ENCODE peak calls at places on chromosomes 12 and 14, in eight cellular contexts. P is psoas muscle; A is activated T-cell treated with anti-CD3 and anti-CD28 coated beads, Interleukin-2, amount 50 U/mL, for 4 hours; V is T-helper 1 cell; E is OCI-LY7; M is Ammon's horn; T is sciatic nerve; S is COR-L47. Y is an unnamed sample.

GRCh38 chr12:88577537-88577936 is 2.7 kb downstream of the KITLG start:
- DNase-seq in T (no peak), P (no peak), S (peak), E (no peak), M (no peak), A (no peak), V (no peak), Y (peak)

GRCh38 chr14:100192250-100192671 is 32.8 kb upstream of the DEGS2 start:
- DNase-seq in S (no peak), T (peak), P (peak), V (no peak), M (no peak), E (no peak), A (no peak), Y (no peak)

GRCh38 chr12:15650399-15651128 is 138.6 kb downstream of the EPS8 start:
- DNase-seq in T (no peak), S (no peak), E (no peak), P (no peak), M (no peak), A (no peak), V (no peak), Y (no peak)

GRCh38 chr12:132429932-132430643 is 59.9 kb upstream of the FBRSL1 start:
- DNase-seq in A (peak), E (peak), M (no peak), S (peak), V (peak), P (no peak), T (no peak), Y (no peak)

GRCh38 chr12:51449569-51450246 is 25.1 kb downstream of the SLC4A8 start:
- DNase-seq in M (no peak), V (no peak), P (no peak), S (no peak), E (no peak), T (no peak), A (no peak), Y (peak)

GRCh38 chr12:113259499-113259953 is 38.3 kb downstream of the TPCN1 start:
- DNase-seq in V (no peak), T (peak), A (no peak), E (no peak), P (peak), M (peak), S (peak), Y (no peak)

GRCh38 chr14:87014854-87015253 is 978.1 kb downstream of the GALC start:
- DNase-seq in V (no peak), S (no peak), E (no peak), P (no peak), T (no peak), A (no peak), M (no peak), Y (no peak)

GRCh38 chr12:115519887-115520286 is 757.6 kb downstream of the MED13L start:
- DNase-seq in T (no peak), V (no peak), M (no peak), A (no peak), S (no peak), P (no peak), E (no peak), Y (no peak)

GRCh38 chr14:106790189-106791036 is 1264.0 kb downstream of the TMEM121 start:
- DNase-seq in T (no peak), E (peak), A (peak), M (peak), S (peak), P (peak), V (peak), Y (peak)

GRCh38 chr14:71933026-71933587 is 878 bp downstream of the RGS6 start:
- DNase-seq in T (no peak), V (no peak), M (peak), S (no peak), E (no peak), A (no peak), P (no peak), Y (peak)

GRCh38 chr14:56996721-56997399 is 186.6 kb upstream of the OTX2 start:
- DNase-seq in P (no peak), M (no peak), V (no peak), S (no peak), A (no peak), T (no peak), E (no peak), Y (no peak)

GRCh38 chr14:101636081-101636560 is 74.8 kb downstream of the DIO3 start:
- DNase-seq in T (no peak), E (no peak), A (no peak), P (no peak), M (no peak), S (no peak), V (no peak), Y (peak)

GRCh38 chr14:65251213-65251612 is 148.9 kb upstream of the MAX start:
- DNase-seq in A (no peak), T (no peak), S (no peak), P (no peak), V (no peak), E (no peak), M (no peak), Y (peak)

GRCh38 chr14:63383776-63384367 is 65.1 kb upstream of the GPHB5 start:
- DNase-seq in S (no peak), M (no peak), P (no peak), V (no peak), A (no peak), E (peak), T (no peak), Y (no peak)

GRCh38 chr12:119258149-119258548 is 76.4 kb upstream of the CCDC60 start:
- DNase-seq in E (no peak), P (no peak), M (no peak), A (no peak), S (peak), V (no peak), T (no peak), Y (no peak)

GRCh38 chr14:57302883-57303282 is 34.1 kb downstream of the AP5M1 start:
- DNase-seq in S (no peak), E (no peak), P (no peak), T (no peak), V (no peak), A (no peak), M (no peak), Y (peak)

GRCh38 chr12:41190360-41190759 is 2.2 kb downstream of the PDZRN4 start:
- DNase-seq in P (no peak), A (no peak), M (peak), V (no peak), T (no peak), E (no peak), S (peak), Y (peak)

GRCh38 chr14:69928111-69928523 is 48.9 kb downstream of the SMOC1 start:
- DNase-seq in T (no peak), A (no peak), P (no peak), S (no peak), M (no peak), V (no peak), E (no peak), Y (no peak)

GRCh38 chr12:90036641-90037040 is 328.0 kb upstream of the ATP2B1 start:
- DNase-seq in S (no peak), T (no peak), P (no peak), M (no peak), V (no peak), E (no peak), A (no peak), Y (peak)

GRCh38 chr12:82973601-82974000 is 286.9 kb downstream of the TMTC2 start:
- DNase-seq in P (no peak), S (no peak), E (no peak), V (no peak), A (no peak), M (no peak), T (no peak), Y (no peak)

GRCh38 chr12:22275847-22276246 is 58.7 kb downstream of the ST8SIA1 start:
- DNase-seq in A (no peak), E (no peak), P (peak), M (peak), V (no peak), S (no peak), T (peak), Y (peak)

GRCh38 chr12:48940181-48940580 is 14.9 kb upstream of the FKBP11 start:
- DNase-seq in M (no peak), E (no peak), A (no peak), T (no peak), V (no peak), S (no peak), P (no peak), Y (peak)

GRCh38 chr12:67069451-67070306 is 199.5 kb upstream of the CAND1 start:
- DNase-seq in T (no peak), S (peak), P (peak), V (no peak), M (peak), A (peak), E (peak), Y (peak)

GRCh38 chr14:79332504-79333197 is 878.7 kb downstream of the DIO2 start:
- DNase-seq in E (no peak), M (peak), V (no peak), S (no peak), T (no peak), A (no peak), P (no peak), Y (no peak)

GRCh38 chr14:24630872-24631477 is 3.0 kb downstream of the GZMB start:
- DNase-seq in V (no peak), A (no peak), P (no peak), E (no peak), M (no peak), S (peak), T (no peak), Y (peak)

GRCh38 chr12:2691340-2692111 is 103.2 kb upstream of the FKBP4 start:
- DNase-seq in E (peak), T (no peak), M (no peak), S (peak), V (no peak), P (no peak), A (no peak), Y (no peak)

Y was measured in M059J.